ENCODE peak calls at places on chromosomes 2 and 18, in seven cellular contexts. T is cardiac muscle cell, N is SJCRH30, Y is neuronal stem cell, B is body of pancreas, E is IMR-90, X is mesenchymal stem cell. J is an unnamed sample. For H3K4me1, the result is how much of the 10 kb centered on the place peaks cover.

GRCh38 chr2:216350214-216350789 is 22.0 kb downstream of the MARCHF4 start:
- DNase-seq in T (no peak), N (no peak), Y (no peak), B (no peak), E (peak), X (peak), J (no peak)

GRCh38 chr2:199581935-199582336 is 124.2 kb upstream of the SATB2 start:
- DNase-seq in T (peak), N (peak), Y (no peak), B (no peak), E (peak), X (peak), J (no peak)

GRCh38 chr2:43376523-43377198 is 150.3 kb upstream of the ZFP36L2 start:
- DNase-seq in T (no peak), N (no peak), Y (no peak), B (no peak), E (no peak), X (no peak), J (no peak)

GRCh38 chr2:118677546-118677945 is 169.9 kb downstream of the EN1 start:
- DNase-seq in T (no peak), N (no peak), Y (no peak), B (no peak), E (no peak), X (no peak), J (no peak)

GRCh38 chr2:3377279-3377611 is 373 bp downstream of the EIPR1 start:
- DNase-seq in T (no peak), N (peak), Y (no peak), B (no peak), E (peak), X (peak), J (no peak)

GRCh38 chr18:37135177-37135576 is 306.2 kb downstream of the KIAA1328 start:
- DNase-seq in T (no peak), N (no peak), Y (no peak), B (no peak), E (no peak), X (no peak), J (no peak)

GRCh38 chr2:102301867-102302362 is 9.4 kb upstream of the IL1RL1 start:
- DNase-seq in T (peak), N (peak), Y (peak), B (no peak), E (peak), X (peak), J (peak)

GRCh38 chr18:28512357-28512756 is 335.4 kb upstream of the CDH2 start:
- DNase-seq in T (no peak), N (no peak), Y (no peak), B (no peak), E (no peak), X (peak), J (no peak)

GRCh38 chr18:67977067-67977616 is 460.6 kb upstream of the DSEL start:
- DNase-seq in T (no peak), N (no peak), Y (no peak), B (no peak), E (no peak), X (no peak), J (no peak)

GRCh38 chr18:25247725-25248124 is 104.2 kb downstream of the ZNF521 start:
- DNase-seq in T (no peak), N (no peak), Y (no peak), B (no peak), E (peak), X (peak), J (no peak)

GRCh38 chr2:31386648-31387047 is 27.9 kb downstream of the XDH start:
- DNase-seq in T (no peak), N (peak), Y (peak), B (no peak), E (no peak), X (no peak), J (no peak)

GRCh38 chr2:215773728-215774127 is 239.6 kb downstream of the MREG start:
- DNase-seq in T (no peak), N (no peak), Y (no peak), B (no peak), E (peak), X (peak), J (no peak)

GRCh38 chr2:20665261-20666113 is 1.5 kb upstream of the GDF7 start:
- DNase-seq in T (no peak), N (no peak), Y (no peak), B (no peak), E (no peak), X (no peak), J (no peak)
- H3K4me1 ChIP-seq in T (under half), N (under half), Y (under half), B (under half), E (under half), X (under half), J (under half)

DNA sequence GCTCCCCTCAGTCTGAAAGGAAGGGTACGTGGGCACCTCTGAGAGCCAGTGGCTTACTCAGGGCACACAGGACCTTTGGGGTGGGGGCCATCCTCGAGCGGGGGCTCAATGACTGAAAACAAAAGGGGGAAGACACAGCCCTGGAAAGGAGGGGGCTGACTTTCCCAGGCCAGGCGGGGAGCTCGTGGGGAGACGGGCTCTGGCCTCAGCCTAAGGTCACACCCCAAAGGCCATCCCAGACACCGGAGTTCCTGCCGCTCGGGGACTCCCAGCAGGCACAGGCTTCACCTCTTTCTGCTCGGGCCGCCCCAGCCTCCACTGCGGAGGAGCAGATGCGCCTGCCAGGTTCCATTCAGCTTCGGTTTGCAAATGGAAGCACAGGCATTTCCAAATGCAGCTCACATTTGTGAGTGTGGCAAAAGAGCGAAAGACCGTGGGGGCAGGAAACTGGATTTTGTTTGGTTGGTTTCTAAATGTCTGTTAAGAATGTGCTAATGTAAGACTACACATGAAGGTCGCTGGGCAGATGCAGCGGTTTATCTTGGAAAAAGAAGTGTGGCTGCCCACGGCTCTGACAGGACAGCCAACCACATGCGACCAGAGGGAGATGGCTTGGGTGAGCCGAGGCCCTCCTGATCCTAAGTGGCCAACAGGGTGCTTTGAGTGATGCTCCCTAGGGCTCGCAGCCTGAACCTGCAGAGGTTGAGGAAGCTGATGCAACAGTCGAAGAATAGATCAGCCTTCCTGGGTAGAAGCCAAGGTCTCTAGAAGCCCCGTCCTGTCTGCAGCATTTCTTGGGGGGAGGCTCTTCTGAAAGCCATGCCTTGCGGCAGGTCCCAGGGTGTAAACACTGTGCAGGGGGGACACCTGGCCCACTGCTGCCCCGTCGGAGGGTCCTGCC is 136.6 kb downstream of the HDAC4 start:
- DNase-seq in T (no peak), N (no peak), Y (no peak), B (no peak), E (peak), X (peak), J (peak)
- H3K4me1 ChIP-seq in T (under half), N (under half), Y (under half), B (under half), E (half or more), X (under half), J (half or more)

DNA sequence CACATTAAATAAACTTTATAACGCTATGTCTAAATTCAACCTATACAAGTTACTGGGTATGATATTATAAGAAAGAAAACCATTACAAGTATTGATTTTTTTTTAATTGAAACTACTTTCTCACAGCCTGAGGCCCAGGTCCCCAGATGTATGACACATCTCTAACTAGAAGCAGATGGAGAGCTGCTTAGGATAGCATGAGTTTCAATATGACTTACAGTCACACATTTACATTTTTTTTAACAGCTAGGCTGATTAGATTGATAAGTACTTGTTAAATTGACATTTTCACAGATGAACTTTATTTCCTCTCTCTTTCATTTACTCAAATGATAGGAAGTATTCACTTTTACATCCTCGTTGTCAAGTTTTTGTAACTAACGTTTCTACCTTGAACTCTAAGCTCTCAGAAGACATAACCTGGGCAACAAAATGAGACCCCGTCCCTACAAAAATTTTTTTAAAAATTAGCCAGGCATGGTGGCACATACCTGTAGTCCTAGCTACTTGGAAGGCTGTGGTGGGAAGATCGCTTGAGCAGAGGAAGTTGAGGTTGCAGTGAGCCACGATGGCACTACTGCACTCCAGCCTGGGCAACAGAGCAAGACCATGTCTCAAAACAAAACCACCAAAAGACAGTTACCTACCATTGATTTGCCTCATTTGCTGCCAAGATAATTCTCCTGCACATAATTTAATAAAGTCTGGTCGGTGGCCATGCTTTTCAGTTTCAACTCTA is 52.4 kb downstream of the STK39 start:
- DNase-seq in T (no peak), N (no peak), Y (no peak), B (no peak), E (peak), X (no peak), J (no peak)
- H3K4me1 ChIP-seq in T (under half), N (under half), Y (under half), B (half or more), E (under half), X (under half), J (half or more)

GRCh38 chr2:9646631-9647030 is 15.8 kb upstream of the YWHAQ start:
- DNase-seq in T (no peak), N (no peak), Y (no peak), B (no peak), E (no peak), X (no peak), J (no peak)

GRCh38 chr2:9647884-9648283 is 17.1 kb upstream of the YWHAQ start:
- DNase-seq in T (no peak), N (no peak), Y (no peak), B (no peak), E (no peak), X (no peak), J (no peak)

GRCh38 chr2:9649261-9649660 is 18.5 kb upstream of the YWHAQ start:
- DNase-seq in T (no peak), N (no peak), Y (no peak), B (no peak), E (no peak), X (no peak), J (no peak)

GRCh38 chr2:9650119-9650821 is 19.5 kb upstream of the YWHAQ start:
- DNase-seq in T (no peak), N (no peak), Y (no peak), B (no peak), E (no peak), X (no peak), J (no peak)

GRCh38 chr2:9648821-9649220 is 18.0 kb upstream of the YWHAQ start:
- DNase-seq in T (no peak), N (no peak), Y (no peak), B (peak), E (no peak), X (no peak), J (no peak)
- H3K4me1 ChIP-seq in T (under half), N (under half), Y (under half), B (under half), E (under half), X (under half), J (under half)

DNA sequence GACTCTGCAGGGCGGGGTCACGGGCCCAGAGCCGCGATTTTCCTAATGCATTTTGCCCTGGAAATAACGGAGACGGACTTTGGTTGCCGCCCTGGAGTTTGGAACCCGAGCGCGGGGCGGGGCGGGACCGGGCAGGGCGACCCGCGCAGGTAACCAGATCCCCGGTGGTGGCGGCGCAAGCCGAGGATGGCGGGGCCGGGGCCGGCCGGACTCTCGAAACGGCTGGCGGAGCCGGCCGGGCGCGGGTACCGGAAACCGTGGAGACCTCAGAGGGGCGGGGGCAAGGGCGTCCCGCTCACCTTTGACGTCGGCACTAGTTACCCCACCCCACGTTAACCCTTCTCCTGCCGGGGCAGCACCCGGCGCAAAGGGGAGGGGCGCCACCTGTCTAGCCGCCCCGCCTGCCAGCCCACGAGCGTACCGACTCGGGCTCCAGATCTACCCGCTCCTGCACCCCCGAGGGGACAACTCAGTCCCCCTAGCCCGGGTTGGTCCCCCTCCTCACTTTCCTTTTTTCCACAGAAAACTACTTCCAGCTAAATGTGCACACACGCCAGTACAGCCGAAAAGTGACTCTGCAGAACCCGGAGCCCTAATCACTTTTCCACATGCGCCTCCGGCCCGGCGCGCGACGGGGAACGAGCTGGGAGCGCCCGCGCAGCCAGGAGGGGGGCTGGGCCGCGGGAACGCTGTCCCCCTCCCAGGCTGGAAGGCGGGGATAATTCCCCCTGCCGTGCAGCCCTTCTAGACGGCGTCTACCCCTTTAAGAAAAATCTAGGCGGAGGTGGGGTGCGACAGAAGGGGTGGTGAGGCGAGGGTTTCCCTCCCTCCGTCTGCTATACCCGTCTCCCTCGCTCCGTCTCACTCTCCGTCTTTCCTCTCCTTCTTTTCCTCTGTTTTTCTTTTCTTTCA is 2.7 kb downstream of the CYP26B1 start:
- DNase-seq in T (peak), N (peak), Y (peak), B (no peak), E (no peak), X (peak), J (no peak)
- H3K4me1 ChIP-seq in T (under half), N (under half), Y (under half), B (half or more), E (under half), X (half or more), J (half or more)

GRCh38 chr18:58995663-58996062 is 131.0 kb downstream of the ZNF532 start:
- DNase-seq in T (no peak), N (no peak), Y (no peak), B (no peak), E (no peak), X (no peak), J (no peak)
- H3K4me1 ChIP-seq in T (under half), N (under half), Y (under half), B (under half), E (under half), X (under half), J (under half)